ENCODE peak calls at places on chromosomes 6 and 20, in ten cellular contexts. Y is GM12878; L is left lung; I is PC-9; C is endothelial cell of umbilical vein; T is ovary; P is sigmoid colon; G is CD4-positive, alpha-beta memory T cell; V is CD8-positive, alpha-beta memory T cell; A is CD8-positive, alpha-beta T cell. H is an unnamed sample.

GRCh38 chr20:5077761-5078387 is 41.9 kb downstream of the PCNA start:
- DNase-seq in Y (no peak), L (no peak), I (no peak), C (no peak), T (no peak), P (no peak), G (no peak), V (no peak), A (peak; percentile 14), H (no peak)

GRCh38 chr6:38436726-38437465 is 202.8 kb downstream of the BTBD9 start:
- DNase-seq in Y (no peak), L (no peak), I (peak; percentile 77), C (peak; percentile 65), T (no peak), P (no peak), G (no peak), V (no peak), A (no peak), H (no peak)

GRCh38 chr20:44959082-44959895 is 908 bp downstream of the TOMM34 start:
- DNase-seq in Y (no peak), L (no peak), I (peak; percentile 59), C (peak; percentile 76), T (peak; percentile 33), P (no peak), G (peak; percentile 43), V (peak; percentile 43), A (peak; percentile 26), H (no peak)

GRCh38 chr6:34929241-34929978 is 40.4 kb downstream of the ANKS1A start:
- DNase-seq in Y (no peak), L (no peak), I (no peak), C (no peak), T (no peak), P (no peak), G (no peak), V (no peak), A (no peak), H (no peak)

GRCh38 chr6:18100296-18100695 is 22.2 kb downstream of the NHLRC1 start:
- DNase-seq in Y (no peak), L (no peak), I (no peak), C (no peak), T (no peak), P (no peak), G (no peak), V (no peak), A (no peak), H (no peak)

GRCh38 chr6:69570126-69570525 is 226.7 kb downstream of the LMBRD1 start:
- DNase-seq in Y (no peak), L (no peak), I (no peak), C (no peak), T (no peak), P (no peak), G (no peak), V (no peak), A (no peak), H (no peak)

GRCh38 chr20:38113401-38114325 is 51.4 kb downstream of the TGM2 start:
- DNase-seq in Y (no peak), L (no peak), I (no peak), C (no peak), T (no peak), P (no peak), G (no peak), V (no peak), A (no peak), H (no peak)

GRCh38 chr20:34364013-34364382 is 925 bp downstream of the ITCH start:
- DNase-seq in Y (no peak), L (no peak), I (no peak), C (peak; percentile 60), T (peak; percentile 21), P (no peak), G (peak; percentile 3), V (no peak), A (no peak), H (no peak)

GRCh38 chr6:155498370-155498769 is 42.7 kb upstream of the NOX3 start:
- DNase-seq in Y (no peak), L (no peak), I (no peak), C (no peak), T (no peak), P (no peak), G (no peak), V (no peak), A (no peak), H (no peak)

GRCh38 chr6:52130440-52130839 is 43.0 kb upstream of the PKHD1 start:
- DNase-seq in Y (no peak), L (no peak), I (no peak), C (no peak), T (no peak), P (no peak), G (no peak), V (no peak), A (no peak), H (no peak)

GRCh38 chr20:10508468-10509251 is 73.6 kb downstream of the SLX4IP start:
- DNase-seq in Y (no peak), L (no peak), I (no peak), C (no peak), T (peak; percentile 53), P (peak; percentile 82), G (no peak), V (no peak), A (no peak), H (no peak)

GRCh38 chr6:106315765-106316375 is 9.7 kb downstream of the ATG5 start:
- DNase-seq in Y (no peak), L (no peak), I (no peak), C (peak; percentile 23), T (no peak), P (no peak), G (no peak), V (no peak), A (no peak), H (no peak)

GRCh38 chr20:45867811-45868176 is 10.4 kb downstream of the ZSWIM3 start:
- DNase-seq in Y (no peak), L (no peak), I (peak; percentile 93), C (peak; percentile 17), T (no peak), P (no peak), G (no peak), V (no peak), A (no peak), H (no peak)

GRCh38 chr20:47090835-47091234 is 196.2 kb downstream of the EYA2 start:
- DNase-seq in Y (no peak), L (no peak), I (no peak), C (no peak), T (no peak), P (no peak), G (no peak), V (no peak), A (no peak), H (no peak)

DNA sequence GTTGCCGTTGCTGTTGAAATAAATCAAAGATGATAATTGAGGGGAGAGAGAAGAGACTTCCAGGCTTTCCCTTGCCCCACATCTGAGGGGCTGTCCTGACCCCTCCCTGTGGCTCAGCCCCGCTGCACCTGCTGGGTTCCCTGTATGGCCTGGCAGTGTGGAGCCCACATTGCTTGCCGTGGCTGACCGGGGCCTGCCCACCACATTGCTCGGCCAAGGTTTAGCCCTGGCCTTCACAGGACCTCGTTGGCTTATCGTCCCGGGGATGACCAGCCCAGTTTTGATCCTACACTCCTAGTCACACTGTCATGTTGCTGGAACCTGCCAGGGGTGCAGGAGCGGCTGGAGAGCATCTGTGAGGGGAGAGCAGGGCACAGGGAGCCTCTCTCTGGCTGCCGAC is 102.4 kb downstream of the CDH4 start:
- DNase-seq in Y (no peak), L (no peak), I (no peak), C (no peak), T (no peak), P (no peak), G (no peak), V (no peak), A (no peak), H (no peak)
- H3K27me3 ChIP-seq in Y (no peaks in the 10 kb centered on the region), L (no peaks in the 10 kb centered on the region), I (peaks cover 81% of the 10 kb centered on the region), C (no peaks in the 10 kb centered on the region), T (no peaks in the 10 kb centered on the region), P (peaks cover 57% of the 10 kb centered on the region), G (no peaks in the 10 kb centered on the region), V (no peaks in the 10 kb centered on the region), A (no peaks in the 10 kb centered on the region), H (peaks cover 15% of the 10 kb centered on the region)

DNA sequence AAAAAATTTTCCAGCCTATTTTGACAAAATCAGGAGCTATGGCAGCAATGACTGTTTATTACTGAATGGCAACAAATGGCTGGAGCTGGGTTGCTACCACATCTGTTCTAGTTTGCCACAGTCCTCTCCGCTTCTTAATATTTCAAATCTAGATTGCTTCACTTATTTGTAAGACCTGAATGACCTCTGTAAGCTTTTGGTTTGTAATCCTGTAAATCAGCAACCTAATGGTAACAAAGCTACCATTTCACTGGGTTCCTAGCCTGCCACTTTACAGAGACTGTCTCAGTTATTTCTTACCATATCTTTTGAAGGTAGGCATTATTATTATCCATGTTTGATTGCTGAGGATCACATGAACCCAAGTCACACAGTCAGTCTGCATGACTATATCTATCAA is 15.4 kb downstream of the ZNFX1 start:
- DNase-seq in Y (no peak), L (no peak), I (no peak), C (no peak), T (no peak), P (no peak), G (no peak), V (no peak), A (no peak), H (no peak)
- H3K36me3 ChIP-seq in Y (peaks cover 40% of the 10 kb centered on the region), L (peaks cover 7% of the 10 kb centered on the region), I (peaks cover 66% of the 10 kb centered on the region), C (peaks cover 22% of the 10 kb centered on the region), T (no peaks in the 10 kb centered on the region), P (peaks cover 23% of the 10 kb centered on the region), G (peaks cover 56% of the 10 kb centered on the region), V (peaks cover 55% of the 10 kb centered on the region), A (peaks cover 54% of the 10 kb centered on the region), H (peaks cover 86% of the 10 kb centered on the region)

GRCh38 chr6:1766663-1767062 is 156.9 kb downstream of the FOXC1 start:
- DNase-seq in Y (no peak), L (no peak), I (no peak), C (peak; percentile 71), T (peak; percentile 34), P (no peak), G (no peak), V (no peak), A (no peak), H (no peak)
- H3K4me1 ChIP-seq in Y (peaks cover 14% of the 10 kb centered on the region), L (no peaks in the 10 kb centered on the region), I (peaks cover 53% of the 10 kb centered on the region), C (peaks cover 50% of the 10 kb centered on the region), T (peaks cover 3% of the 10 kb centered on the region), P (peaks cover 5% of the 10 kb centered on the region), G (peaks cover 12% of the 10 kb centered on the region), V (peaks cover 4% of the 10 kb centered on the region), A (peaks cover 20% of the 10 kb centered on the region), H (no peaks in the 10 kb centered on the region)

GRCh38 chr20:56861590-56861989 is 232.5 kb downstream of the TFAP2C start:
- DNase-seq in Y (no peak), L (no peak), I (no peak), C (no peak), T (no peak), P (no peak), G (no peak), V (no peak), A (no peak), H (no peak)

GRCh38 chr20:56871691-56872090 is 242.6 kb downstream of the TFAP2C start:
- DNase-seq in Y (no peak), L (no peak), I (no peak), C (no peak), T (no peak), P (no peak), G (no peak), V (no peak), A (no peak), H (no peak)

GRCh38 chr20:56865055-56865454 is 235.9 kb downstream of the TFAP2C start:
- DNase-seq in Y (no peak), L (no peak), I (no peak), C (no peak), T (no peak), P (peak; percentile 92), G (no peak), V (no peak), A (no peak), H (no peak)

GRCh38 chr20:56870271-56870670 is 241.2 kb downstream of the TFAP2C start:
- DNase-seq in Y (no peak), L (no peak), I (no peak), C (no peak), T (no peak), P (no peak), G (no peak), V (no peak), A (no peak), H (no peak)

GRCh38 chr20:56867128-56867527 is 238.0 kb downstream of the TFAP2C start:
- DNase-seq in Y (no peak), L (no peak), I (no peak), C (no peak), T (no peak), P (no peak), G (no peak), V (no peak), A (no peak), H (no peak)
- H3K27me3 ChIP-seq in Y (no peaks in the 10 kb centered on the region), L (peaks cover 9% of the 10 kb centered on the region), I (peaks cover 17% of the 10 kb centered on the region), C (no peaks in the 10 kb centered on the region), T (no peaks in the 10 kb centered on the region), P (no peaks in the 10 kb centered on the region), G (no peaks in the 10 kb centered on the region), V (no peaks in the 10 kb centered on the region), A (peaks cover 3% of the 10 kb centered on the region), H (peaks cover 25% of the 10 kb centered on the region)